ENCODE peak calls at places on chromosomes 2 and 18, in eight cellular contexts. M is NCI-H1092; R is stimulated activated naive CD8-positive, alpha-beta T cell treated with anti-CD3 and anti-CD28 coated beads, Interleukin-15, amount 100 ng/mL, for 72 hours; J is adipocyte; G is IMR-90; Z is T follicular helper cell; V is RKO; D is T-cell. Y is an unnamed sample.

GRCh38 chr2:100887713-100888112 is 67.8 kb downstream of the NPAS2 start:
- DNase-seq in M (no peak), R (no peak), J (no peak), G (no peak), Z (no peak), V (no peak), D (no peak), Y (no peak)

GRCh38 chr2:74441111-74441689 is 537 bp downstream of the RTKN start:
- DNase-seq in M (no peak), R (no peak), J (no peak), G (no peak), Z (no peak), V (peak), D (no peak), Y (no peak)

GRCh38 chr18:303578-303977 is 35.7 kb upstream of the THOC1 start:
- DNase-seq in M (no peak), R (no peak), J (no peak), G (no peak), Z (no peak), V (no peak), D (no peak), Y (no peak)

GRCh38 chr2:9658972-9659371 is 28.2 kb upstream of the YWHAQ start:
- DNase-seq in M (no peak), R (no peak), J (no peak), G (peak), Z (no peak), V (no peak), D (no peak), Y (no peak)

GRCh38 chr2:23566236-23567142 is 181.5 kb downstream of the KLHL29 start:
- DNase-seq in M (no peak), R (peak), J (peak), G (peak), Z (no peak), V (peak), D (no peak), Y (no peak)

GRCh38 chr2:200298015-200298414 is 8.5 kb upstream of the SPATS2L start:
- DNase-seq in M (no peak), R (no peak), J (no peak), G (no peak), Z (no peak), V (no peak), D (no peak), Y (no peak)

GRCh38 chr2:183164111-183165015 is 40.1 kb downstream of the NUP35 start:
- DNase-seq in M (no peak), R (no peak), J (no peak), G (no peak), Z (no peak), V (no peak), D (no peak), Y (no peak)

GRCh38 chr2:126803422-126803775 is 95.3 kb upstream of the TEX51 start:
- DNase-seq in M (no peak), R (no peak), J (no peak), G (no peak), Z (no peak), V (no peak), D (no peak), Y (peak)

GRCh38 chr2:190319557-190320498 is at the start of gene HIBCH:
- DNase-seq in M (peak), R (peak), J (peak), G (peak), Z (peak), V (peak), D (peak), Y (peak)

GRCh38 chr18:54852780-54853675 is 24.8 kb downstream of the RAB27B start:
- DNase-seq in M (no peak), R (no peak), J (no peak), G (no peak), Z (no peak), V (no peak), D (no peak), Y (no peak)

GRCh38 chr18:10090668-10091067 is 176.9 kb downstream of the VAPA start:
- DNase-seq in M (no peak), R (no peak), J (no peak), G (no peak), Z (no peak), V (no peak), D (no peak), Y (no peak)

GRCh38 chr2:25079050-25079635 is 37.3 kb downstream of the EFR3B start:
- DNase-seq in M (no peak), R (no peak), J (no peak), G (no peak), Z (no peak), V (no peak), D (no peak), Y (no peak)

GRCh38 chr18:58087928-58088722 is 44.1 kb downstream of the NEDD4L start:
- DNase-seq in M (no peak), R (no peak), J (no peak), G (peak), Z (no peak), V (peak), D (no peak), Y (peak)

GRCh38 chr2:231111987-231112386 is 12.9 kb downstream of the HTR2B start:
- DNase-seq in M (no peak), R (no peak), J (peak), G (peak), Z (no peak), V (no peak), D (no peak), Y (no peak)

GRCh38 chr2:217289909-217290283 is 430.0 kb upstream of the TNP1 start:
- DNase-seq in M (peak), R (no peak), J (peak), G (peak), Z (no peak), V (no peak), D (no peak), Y (no peak)

GRCh38 chr2:44055664-44056063 is 59.9 kb upstream of the LRPPRC start:
- DNase-seq in M (no peak), R (no peak), J (no peak), G (no peak), Z (no peak), V (no peak), D (no peak), Y (no peak)

GRCh38 chr18:74342416-74343043 is 26.9 kb downstream of the C18orf63 start:
- DNase-seq in M (peak), R (no peak), J (peak), G (peak), Z (no peak), V (peak), D (no peak), Y (no peak)

GRCh38 chr2:143452817-143453462 is 323.7 kb downstream of the ARHGAP15 start:
- DNase-seq in M (no peak), R (peak), J (no peak), G (no peak), Z (peak), V (no peak), D (no peak), Y (no peak)

GRCh38 chr2:5673148-5673860 is 18.9 kb upstream of the SOX11 start:
- DNase-seq in M (no peak), R (no peak), J (peak), G (no peak), Z (no peak), V (no peak), D (no peak), Y (no peak)

GRCh38 chr2:61928816-61929471 is 23.5 kb downstream of the COMMD1 start:
- DNase-seq in M (no peak), R (no peak), J (peak), G (peak), Z (no peak), V (no peak), D (no peak), Y (no peak)

GRCh38 chr2:216777637-216778273 is 82.1 kb downstream of the TNP1 start:
- DNase-seq in M (peak), R (peak), J (no peak), G (peak), Z (no peak), V (peak), D (no peak), Y (no peak)

GRCh38 chr2:101745711-101746694 is 48.5 kb downstream of the MAP4K4 start:
- DNase-seq in M (no peak), R (no peak), J (peak), G (peak), Z (no peak), V (peak), D (no peak), Y (no peak)

GRCh38 chr18:22813648-22814328 is 119.3 kb upstream of the RBBP8 start:
- DNase-seq in M (no peak), R (no peak), J (peak), G (peak), Z (no peak), V (peak), D (no peak), Y (no peak)

GRCh38 chr2:4635289-4635688 is 931.9 kb downstream of the DCDC2C start:
- DNase-seq in M (no peak), R (no peak), J (no peak), G (no peak), Z (no peak), V (no peak), D (no peak), Y (no peak)

GRCh38 chr2:105037572-105038382 is at the start of gene MRPS9:
- DNase-seq in M (peak), R (peak), J (peak), G (peak), Z (peak), V (peak), D (peak), Y (peak)

GRCh38 chr2:172888704-172889103 is 153.1 kb downstream of the RAPGEF4 start:
- DNase-seq in M (peak), R (no peak), J (no peak), G (no peak), Z (no peak), V (no peak), D (no peak), Y (no peak)

GRCh38 chr2:9497017-9497416 is 22.7 kb downstream of the IAH1 start:
- DNase-seq in M (no peak), R (no peak), J (no peak), G (no peak), Z (no peak), V (no peak), D (no peak), Y (no peak)

GRCh38 chr18:8480506-8481328 is 128.5 kb upstream of the RAB12 start:
- DNase-seq in M (no peak), R (no peak), J (peak), G (peak), Z (no peak), V (peak), D (no peak), Y (no peak)

GRCh38 chr2:47073641-47074040 is 81.5 kb downstream of the STPG4 start:
- DNase-seq in M (no peak), R (no peak), J (no peak), G (no peak), Z (no peak), V (no peak), D (no peak), Y (no peak)

GRCh38 chr2:239216614-239217273 is 184.1 kb downstream of the HDAC4 start:
- DNase-seq in M (no peak), R (peak), J (no peak), G (no peak), Z (no peak), V (no peak), D (peak), Y (peak)

GRCh38 chr2:186748354-186748753 is 54.5 kb downstream of the FAM171B start:
- DNase-seq in M (no peak), R (no peak), J (no peak), G (no peak), Z (no peak), V (no peak), D (no peak), Y (no peak)

GRCh38 chr2:53724511-53724910 is 43.1 kb upstream of the CHAC2 start:
- DNase-seq in M (no peak), R (no peak), J (peak), G (peak), Z (no peak), V (no peak), D (no peak), Y (no peak)

GRCh38 chr2:107584577-107584976 is 242.1 kb upstream of the RGPD4 start:
- DNase-seq in M (no peak), R (no peak), J (peak), G (peak), Z (no peak), V (no peak), D (no peak), Y (no peak)

GRCh38 chr18:59719533-59720325 is 22.5 kb upstream of the CCBE1 start:
- DNase-seq in M (no peak), R (no peak), J (peak), G (peak), Z (no peak), V (no peak), D (no peak), Y (no peak)

GRCh38 chr2:230863031-230863430 is 1.7 kb upstream of the ITM2C start:
- DNase-seq in M (no peak), R (no peak), J (no peak), G (no peak), Z (no peak), V (no peak), D (no peak), Y (no peak)

GRCh38 chr2:36497570-36498163 is 100.3 kb downstream of the FEZ2 start:
- DNase-seq in M (no peak), R (no peak), J (no peak), G (peak), Z (no peak), V (no peak), D (no peak), Y (no peak)

GRCh38 chr2:3664925-3665324 is 6.9 kb downstream of the ALLC start:
- DNase-seq in M (no peak), R (no peak), J (no peak), G (no peak), Z (no peak), V (no peak), D (no peak), Y (peak)